ENCODE peak calls at places on chromosomes 16 and 17, in four cellular contexts. One of them, this sample, is unnamed. For H3K4me1, the result is how much of the 10 kb centered on the place peaks cover.

GRCh38 chr16:77193377-77193776 is 2.4 kb downstream of the MON1B start:
- DNase-seq in mammary epithelial cell: no peak
- DNase-seq in MM.1S: no peak
- DNase-seq in neural progenitor cell: no peak
- DNase-seq in this sample: no peak

GRCh38 chr16:56964243-56965148 is 2.7 kb downstream of the CETP start:
- DNase-seq in neural progenitor cell: peak
- DNase-seq in mammary epithelial cell: peak
- DNase-seq in MM.1S: peak
- DNase-seq in this sample: peak

GRCh38 chr17:30524847-30525246 is 47.6 kb downstream of the GOSR1 start:
- DNase-seq in neural progenitor cell: no peak
- DNase-seq in mammary epithelial cell: no peak
- DNase-seq in MM.1S: no peak
- DNase-seq in this sample: peak

GRCh38 chr17:21357281-21357680 is 18.9 kb upstream of the KCNJ12 start:
- DNase-seq in neural progenitor cell: no peak
- DNase-seq in MM.1S: no peak
- DNase-seq in mammary epithelial cell: no peak
- DNase-seq in this sample: no peak

GRCh38 chr16:87207509-87207908 is 109.7 kb downstream of the C16orf95 start:
- DNase-seq in neural progenitor cell: no peak
- DNase-seq in mammary epithelial cell: no peak
- DNase-seq in MM.1S: no peak
- DNase-seq in this sample: no peak

GRCh38 chr17:65099941-65100315 is 37.2 kb upstream of the RGS9 start:
- DNase-seq in neural progenitor cell: no peak
- DNase-seq in mammary epithelial cell: peak
- DNase-seq in MM.1S: peak
- DNase-seq in this sample: no peak

GRCh38 chr17:61997649-61998048 is 67.4 kb downstream of the MED13 start:
- DNase-seq in mammary epithelial cell: peak
- DNase-seq in MM.1S: no peak
- DNase-seq in neural progenitor cell: no peak
- DNase-seq in this sample: no peak

GRCh38 chr17:20611314-20611713 is 31.8 kb downstream of the CDRT15L2 start:
- DNase-seq in MM.1S: no peak
- DNase-seq in neural progenitor cell: peak
- DNase-seq in mammary epithelial cell: no peak
- DNase-seq in this sample: no peak

GRCh38 chr16:55120408-55120807 is 189.7 kb downstream of the IRX5 start:
- DNase-seq in MM.1S: no peak
- DNase-seq in neural progenitor cell: peak
- DNase-seq in mammary epithelial cell: peak
- DNase-seq in this sample: peak

GRCh38 chr16:72066747-72067146 is 3.7 kb downstream of the HPR start:
- DNase-seq in neural progenitor cell: peak
- DNase-seq in mammary epithelial cell: peak
- DNase-seq in MM.1S: peak
- DNase-seq in this sample: peak

GRCh38 chr17:27475070-27475673 is 18.9 kb downstream of the KSR1 start:
- DNase-seq in neural progenitor cell: no peak
- DNase-seq in MM.1S: no peak
- DNase-seq in mammary epithelial cell: peak
- DNase-seq in this sample: no peak

GRCh38 chr16:70703041-70703834 is 17.4 kb upstream of the MTSS2 start:
- DNase-seq in neural progenitor cell: peak
- DNase-seq in mammary epithelial cell: no peak
- DNase-seq in MM.1S: no peak
- DNase-seq in this sample: peak

GRCh38 chr16:52976539-52977167 is 76.0 kb downstream of the CHD9NB start:
- DNase-seq in MM.1S: peak
- DNase-seq in mammary epithelial cell: peak
- DNase-seq in neural progenitor cell: peak
- DNase-seq in this sample: peak

GRCh38 chr17:43601280-43602050 is 55.3 kb upstream of the ETV4 start:
- DNase-seq in neural progenitor cell: no peak
- DNase-seq in MM.1S: no peak
- DNase-seq in mammary epithelial cell: no peak
- DNase-seq in this sample: no peak

GRCh38 chr17:37841232-37841631 is 83.0 kb upstream of the TBC1D3K start:
- DNase-seq in neural progenitor cell: no peak
- DNase-seq in MM.1S: no peak
- DNase-seq in mammary epithelial cell: no peak
- DNase-seq in this sample: no peak

GRCh38 chr17:75097865-75098264 is 10.1 kb downstream of the SLC16A5 start:
- DNase-seq in neural progenitor cell: no peak
- DNase-seq in mammary epithelial cell: no peak
- DNase-seq in MM.1S: no peak
- DNase-seq in this sample: no peak

GRCh38 chr16:24508614-24509013 is 30.8 kb upstream of the RBBP6 start:
- DNase-seq in mammary epithelial cell: peak
- DNase-seq in MM.1S: no peak
- DNase-seq in neural progenitor cell: no peak
- DNase-seq in this sample: peak

GRCh38 chr17:72967963-72968585 is 124.4 kb downstream of the SLC39A11 start:
- DNase-seq in mammary epithelial cell: no peak
- DNase-seq in neural progenitor cell: no peak
- DNase-seq in MM.1S: no peak
- DNase-seq in this sample: no peak

GRCh38 chr17:68184816-68185436 is 62.9 kb upstream of the AMZ2 start:
- DNase-seq in MM.1S: peak
- DNase-seq in mammary epithelial cell: no peak
- DNase-seq in neural progenitor cell: no peak
- DNase-seq in this sample: no peak

GRCh38 chr17:50381920-50382319 is 8.9 kb downstream of the EME1 start:
- DNase-seq in mammary epithelial cell: no peak
- DNase-seq in MM.1S: no peak
- DNase-seq in neural progenitor cell: no peak
- DNase-seq in this sample: no peak

GRCh38 chr17:21363776-21364642 is 12.1 kb upstream of the KCNJ12 start:
- DNase-seq in mammary epithelial cell: no peak
- DNase-seq in MM.1S: no peak
- DNase-seq in neural progenitor cell: no peak
- DNase-seq in this sample: no peak

GRCh38 chr17:72390675-72391501 is 270.1 kb downstream of the SOX9 start:
- DNase-seq in MM.1S: no peak
- DNase-seq in neural progenitor cell: no peak
- DNase-seq in mammary epithelial cell: peak
- DNase-seq in this sample: no peak

GRCh38 chr17:6005939-6006338 is 64.2 kb upstream of the WSCD1 start:
- DNase-seq in neural progenitor cell: no peak
- DNase-seq in MM.1S: no peak
- DNase-seq in mammary epithelial cell: no peak
- DNase-seq in this sample: no peak

GRCh38 chr17:57881143-57881542 is 31.3 kb upstream of the MRPS23 start:
- DNase-seq in neural progenitor cell: no peak
- DNase-seq in MM.1S: no peak
- DNase-seq in mammary epithelial cell: no peak
- DNase-seq in this sample: peak

GRCh38 chr17:63699638-63700527 is at the start of gene LIMD2:
- DNase-seq in mammary epithelial cell: no peak
- DNase-seq in MM.1S: no peak
- DNase-seq in neural progenitor cell: peak
- DNase-seq in this sample: peak
- H2AFZ ChIP-seq in mammary epithelial cell: peak
- H2AFZ ChIP-seq in MM.1S: peak
- H2AFZ ChIP-seq in neural progenitor cell: peak
- H2AFZ ChIP-seq in this sample: peak

DNA sequence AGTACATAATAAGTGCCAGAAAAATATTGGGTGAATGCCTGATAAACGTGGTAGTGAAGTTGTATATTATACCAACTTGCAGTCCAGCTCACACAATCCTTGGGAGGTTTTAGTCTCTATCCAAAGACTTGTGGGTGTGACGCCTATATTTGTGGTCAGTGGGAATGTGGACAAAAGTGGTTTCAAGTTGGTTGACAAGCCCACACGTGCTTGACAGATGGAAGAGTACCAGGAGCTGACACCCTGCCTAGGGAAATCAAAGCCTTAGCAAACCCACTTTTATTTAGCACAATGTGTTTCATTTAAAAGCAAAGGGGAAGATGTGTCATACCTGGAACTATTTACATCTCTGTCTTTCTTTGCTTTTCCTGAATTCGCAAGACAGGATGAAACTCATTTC is 79.0 kb downstream of the CA10 start:
- DNase-seq in mammary epithelial cell: peak
- DNase-seq in neural progenitor cell: no peak
- DNase-seq in MM.1S: no peak
- DNase-seq in this sample: no peak
- H3K4me1 ChIP-seq in mammary epithelial cell: under half
- H3K4me1 ChIP-seq in neural progenitor cell: under half
- H3K4me1 ChIP-seq in MM.1S: under half
- H3K4me1 ChIP-seq in this sample: under half

GRCh38 chr17:80772906-80773242 is 218.8 kb upstream of the CHMP6 start:
- DNase-seq in MM.1S: no peak
- DNase-seq in neural progenitor cell: no peak
- DNase-seq in mammary epithelial cell: no peak
- DNase-seq in this sample: no peak

GRCh38 chr17:80774146-80774545 is 217.5 kb upstream of the CHMP6 start:
- DNase-seq in MM.1S: no peak
- DNase-seq in neural progenitor cell: no peak
- DNase-seq in mammary epithelial cell: no peak
- DNase-seq in this sample: no peak

GRCh38 chr17:80774643-80775281 is 216.9 kb upstream of the CHMP6 start:
- DNase-seq in neural progenitor cell: no peak
- DNase-seq in mammary epithelial cell: no peak
- DNase-seq in MM.1S: no peak
- DNase-seq in this sample: no peak

GRCh38 chr17:80771612-80772005 is 220.0 kb upstream of the CHMP6 start:
- DNase-seq in mammary epithelial cell: no peak
- DNase-seq in neural progenitor cell: no peak
- DNase-seq in MM.1S: no peak
- DNase-seq in this sample: no peak

GRCh38 chr17:80773243-80773991 is 218.2 kb upstream of the CHMP6 start:
- DNase-seq in mammary epithelial cell: no peak
- DNase-seq in MM.1S: no peak
- DNase-seq in neural progenitor cell: peak
- DNase-seq in this sample: no peak
- TF ChIP-seq CTCF in mammary epithelial cell: no peak
- TF ChIP-seq CTCF in MM.1S: no peak
- TF ChIP-seq CTCF in neural progenitor cell: peak
- TF ChIP-seq CTCF in this sample: no peak

GRCh38 chr17:2797226-2797625 is 988 bp downstream of the RAP1GAP2 start:
- DNase-seq in mammary epithelial cell: no peak
- DNase-seq in neural progenitor cell: no peak
- DNase-seq in MM.1S: no peak
- DNase-seq in this sample: no peak

GRCh38 chr17:2795412-2796163 is 650 bp upstream of the RAP1GAP2 start:
- DNase-seq in mammary epithelial cell: no peak
- DNase-seq in MM.1S: no peak
- DNase-seq in neural progenitor cell: no peak
- DNase-seq in this sample: no peak

GRCh38 chr17:2798188-2798587 is 1.9 kb downstream of the RAP1GAP2 start:
- DNase-seq in mammary epithelial cell: no peak
- DNase-seq in MM.1S: no peak
- DNase-seq in neural progenitor cell: no peak
- DNase-seq in this sample: no peak

GRCh38 chr17:2797632-2798031 is 1.4 kb downstream of the RAP1GAP2 start:
- DNase-seq in MM.1S: no peak
- DNase-seq in neural progenitor cell: no peak
- DNase-seq in mammary epithelial cell: no peak
- DNase-seq in this sample: no peak

DNA sequence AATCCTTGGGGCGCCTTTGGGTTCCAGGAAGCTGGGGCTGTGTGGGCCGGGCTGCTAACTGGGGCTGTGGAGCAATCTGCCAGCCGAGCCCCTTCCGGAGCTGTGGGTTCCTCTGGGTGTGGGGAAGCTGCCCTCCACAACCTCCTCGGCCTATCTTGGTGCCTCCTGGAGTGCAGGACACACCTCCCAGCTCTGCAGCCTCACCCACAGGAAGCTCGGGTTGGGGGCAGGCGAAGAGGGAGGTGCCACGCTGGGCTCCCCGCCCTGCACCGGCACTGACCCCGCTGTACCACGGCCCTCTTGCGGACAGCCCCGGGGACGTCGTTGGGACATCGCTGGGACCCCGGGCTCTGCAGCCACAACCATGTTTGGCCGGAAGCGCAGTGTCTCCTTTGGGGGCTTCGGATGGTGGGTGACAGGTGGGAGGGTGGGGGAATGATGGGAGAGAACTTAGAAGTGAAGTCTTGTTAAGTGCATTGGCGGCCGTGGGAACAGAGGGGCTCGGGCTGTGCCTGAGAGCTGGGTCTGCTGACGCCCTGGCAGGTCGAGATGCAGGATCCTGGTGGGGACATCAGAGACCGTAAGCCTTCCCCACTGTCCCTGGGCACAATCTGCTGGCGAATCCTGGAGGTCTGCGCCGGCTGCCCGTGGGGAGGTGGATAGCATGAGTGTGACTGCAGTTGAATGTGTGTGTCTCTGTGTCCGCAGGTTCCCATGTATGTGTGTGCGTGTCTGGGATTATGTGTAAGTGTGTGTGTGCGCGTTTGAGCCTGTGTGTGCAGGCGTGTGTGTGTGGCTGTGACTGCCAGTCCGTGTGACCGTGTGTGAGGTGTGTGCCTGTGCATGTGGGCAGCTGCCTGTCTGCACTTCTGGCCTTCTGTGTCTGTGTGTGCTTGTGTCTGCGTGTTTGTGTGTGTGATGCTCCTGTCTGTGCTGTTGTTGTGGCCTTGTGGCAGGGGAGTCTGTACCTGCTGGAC is at the start of gene RAP1GAP2:
- DNase-seq in mammary epithelial cell: no peak
- DNase-seq in MM.1S: peak
- DNase-seq in neural progenitor cell: no peak
- DNase-seq in this sample: no peak
- H2AFZ ChIP-seq in mammary epithelial cell: no peak
- H2AFZ ChIP-seq in MM.1S: peak
- H2AFZ ChIP-seq in neural progenitor cell: no peak
- H2AFZ ChIP-seq in this sample: no peak

DNA sequence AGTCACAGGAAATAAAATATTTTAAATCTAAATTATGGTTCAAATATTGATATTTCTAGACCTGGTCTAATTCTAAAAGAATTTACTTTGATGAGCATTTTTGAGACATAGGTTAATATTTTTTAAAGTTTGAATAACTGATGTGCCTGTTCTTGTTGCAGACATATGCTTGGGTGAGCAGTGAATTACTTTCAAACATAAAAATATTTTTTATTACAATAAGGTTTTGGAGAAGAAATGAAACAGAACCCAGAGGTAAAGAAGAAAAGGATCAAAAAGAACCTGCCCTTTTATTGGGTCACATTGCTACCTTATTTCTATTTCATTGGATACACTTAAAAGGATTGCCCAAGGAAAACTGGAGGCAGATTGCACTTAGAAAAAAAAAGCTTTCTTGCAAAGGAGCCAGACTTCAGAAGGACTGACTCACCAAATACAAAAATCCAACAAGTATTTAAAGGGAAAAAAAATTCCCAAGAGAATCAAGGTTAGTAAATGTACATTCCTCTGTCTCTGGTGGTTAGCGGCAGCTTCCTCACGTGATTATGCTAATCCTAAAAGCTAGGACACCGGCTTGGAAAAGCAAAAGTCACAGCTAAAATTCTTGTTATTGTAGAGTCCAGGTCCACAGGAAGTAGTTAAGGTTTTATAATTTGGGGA is 18.5 kb downstream of the ENPP7 start:
- DNase-seq in neural progenitor cell: peak
- DNase-seq in MM.1S: no peak
- DNase-seq in mammary epithelial cell: peak
- DNase-seq in this sample: no peak
- H3K4me1 ChIP-seq in neural progenitor cell: under half
- H3K4me1 ChIP-seq in MM.1S: under half
- H3K4me1 ChIP-seq in mammary epithelial cell: under half
- H3K4me1 ChIP-seq in this sample: under half

This sample was measured in hepatocyte.